ENCODE peak calls at places on chromosomes 5 and 9, in six cellular contexts. V is GM23338; S is BE2C; H is naive thymus-derived CD4-positive, alpha-beta T cell; A is effector memory CD4-positive, alpha-beta T cell; K is GM23248. U is an unnamed sample. For H3K27me3, the result is how much of the 10 kb centered on the place peaks cover.

GRCh38 chr9:94490465-94490864 is 64.4 kb upstream of the PCAT7 start:
- DNase-seq in S (no peak), K (peak), V (peak), H (no peak), A (no peak), U (no peak)

GRCh38 chr5:111447822-111448221 is 64.5 kb downstream of the STARD4 start:
- DNase-seq in A (no peak), V (peak), S (no peak), H (no peak), K (no peak), U (no peak)

GRCh38 chr9:2338770-2339169 is 282.8 kb upstream of the VLDLR start:
- DNase-seq in A (no peak), H (no peak), K (no peak), S (no peak), V (no peak), U (no peak)

GRCh38 chr5:102090770-102091169 is 205.3 kb downstream of the SLCO4C1 start:
- DNase-seq in H (no peak), S (peak), A (no peak), V (peak), K (peak), U (peak)

GRCh38 chr5:83993803-83994202 is 273.1 kb upstream of the HAPLN1 start:
- DNase-seq in S (no peak), V (no peak), A (no peak), K (no peak), H (no peak), U (no peak)

GRCh38 chr5:12023614-12024241 is 119.5 kb upstream of the CTNND2 start:
- DNase-seq in K (peak), V (peak), H (peak), S (peak), A (no peak), U (no peak)

GRCh38 chr9:103798620-103799019 is 295.5 kb upstream of the SMC2 start:
- DNase-seq in K (peak), H (no peak), V (no peak), S (no peak), A (no peak), U (no peak)

GRCh38 chr9:130072515-130073235 is 19.0 kb downstream of the GPR107 start:
- DNase-seq in H (no peak), K (no peak), S (no peak), A (no peak), V (no peak), U (no peak)

GRCh38 chr9:138074516-138074915 is 196.9 kb downstream of the CACNA1B start:
- DNase-seq in H (no peak), V (no peak), S (no peak), A (no peak), K (no peak), U (no peak)

GRCh38 chr5:143361438-143361837 is 42.0 kb downstream of the NR3C1 start:
- DNase-seq in A (no peak), H (no peak), K (no peak), S (no peak), V (no peak), U (no peak)

GRCh38 chr5:11273180-11273882 is 512.3 kb upstream of the DAP start:
- DNase-seq in S (no peak), K (peak), H (no peak), V (no peak), A (no peak), U (no peak)

GRCh38 chr5:172454355-172455086 is at the start of gene SH3PXD2B:
- DNase-seq in A (peak), K (peak), H (peak), V (peak), S (peak), U (no peak)

GRCh38 chr9:83116026-83116425 is 53.1 kb upstream of the RASEF start:
- DNase-seq in A (no peak), K (no peak), V (no peak), H (no peak), S (no peak), U (no peak)

GRCh38 chr5:98997000-98997399 is 68.2 kb upstream of the CHD1 start:
- DNase-seq in V (no peak), S (peak), A (no peak), H (no peak), K (peak), U (no peak)

GRCh38 chr9:18325337-18326011 is 148.5 kb upstream of the ADAMTSL1 start:
- DNase-seq in K (peak), H (no peak), S (no peak), A (no peak), V (no peak), U (no peak)

GRCh38 chr9:129247285-129248153 is 69.5 kb upstream of the IER5L start:
- DNase-seq in A (no peak), H (no peak), S (peak), V (no peak), K (no peak), U (no peak)

GRCh38 chr5:6843335-6843734 is 130.1 kb downstream of the TENT4A start:
- DNase-seq in H (no peak), K (no peak), A (no peak), V (no peak), S (no peak), U (no peak)

GRCh38 chr9:8850916-8851315 is 1051.3 kb upstream of the DMAC1 start:
- DNase-seq in V (peak), K (no peak), S (no peak), H (no peak), A (no peak), U (no peak)

GRCh38 chr5:59522201-59522831 is 371.2 kb downstream of the PDE4D start:
- DNase-seq in A (no peak), S (no peak), K (peak), V (no peak), H (no peak), U (peak)

GRCh38 chr9:15909297-15909696 is 356.5 kb downstream of the CCDC171 start:
- DNase-seq in K (peak), A (no peak), S (no peak), V (no peak), H (no peak), U (no peak)

GRCh38 chr5:10634562-10634961 is 70.7 kb downstream of the ANKRD33B start:
- DNase-seq in S (no peak), K (no peak), V (no peak), H (no peak), A (no peak), U (no peak)

GRCh38 chr5:61251874-61252642 is 80.0 kb upstream of the ZSWIM6 start:
- DNase-seq in H (no peak), V (no peak), K (no peak), S (no peak), A (no peak), U (no peak)

GRCh38 chr9:35673132-35673997 is at the start of gene CA9:
- DNase-seq in K (no peak), V (no peak), A (no peak), S (no peak), H (no peak), U (no peak)

GRCh38 chr5:34919077-34919476 is 3.6 kb downstream of the BRIX1 start:
- DNase-seq in V (peak), K (peak), H (no peak), A (no peak), S (no peak), U (no peak)

GRCh38 chr5:6372251-6373080 is 5.9 kb downstream of the MED10 start:
- DNase-seq in A (no peak), V (no peak), K (no peak), H (no peak), S (no peak), U (no peak)

GRCh38 chr9:126499005-126499910 is 114.5 kb upstream of the LMX1B start:
- DNase-seq in S (peak), V (peak), K (peak), A (peak), H (peak), U (peak)

GRCh38 chr9:109403766-109404320 is 83.0 kb upstream of the EPB41L4B start:
- DNase-seq in V (no peak), K (peak), H (no peak), S (no peak), A (no peak), U (no peak)

GRCh38 chr9:129954868-129955550 is 88.0 kb downstream of the FNBP1 start:
- DNase-seq in V (no peak), A (no peak), H (no peak), K (peak), S (peak), U (no peak)

GRCh38 chr9:127116088-127116726 is 6.2 kb downstream of the ANGPTL2 start:
- DNase-seq in A (no peak), S (no peak), H (no peak), V (no peak), K (peak), U (no peak)

GRCh38 chr9:113511856-113512761 is 48.6 kb downstream of the RGS3 start:
- DNase-seq in H (peak), A (peak), K (peak), S (no peak), V (no peak), U (no peak)

GRCh38 chr9:13952906-13953305 is 361.0 kb downstream of the NFIB start:
- DNase-seq in A (no peak), S (no peak), V (no peak), H (no peak), K (no peak), U (no peak)

GRCh38 chr9:75017378-75017777 is 10.7 kb downstream of the CARNMT1 start:
- DNase-seq in H (no peak), V (no peak), K (no peak), A (no peak), S (no peak), U (no peak)

GRCh38 chr9:94922691-94923107 is 196.2 kb downstream of the AOPEP start:
- DNase-seq in V (no peak), K (peak), H (no peak), S (no peak), A (no peak), U (no peak)

GRCh38 chr5:169424956-169425318 is 124.0 kb upstream of the SLIT3 start:
- DNase-seq in S (no peak), K (no peak), H (no peak), V (no peak), A (no peak), U (no peak)

GRCh38 chr9:4585135-4585534 is 77.0 kb upstream of the PLPP6 start:
- DNase-seq in H (no peak), K (peak), A (no peak), V (peak), S (no peak), U (no peak)

GRCh38 chr5:55154893-55155292 is 5.1 kb upstream of the GPX8 start:
- DNase-seq in A (no peak), S (no peak), V (no peak), H (no peak), K (peak), U (no peak)

GRCh38 chr5:89204766-89205165 is 321.8 kb upstream of the MEF2C start:
- DNase-seq in K (no peak), V (no peak), S (no peak), A (no peak), H (no peak), U (no peak)

GRCh38 chr5:57346336-57346735 is 136.3 kb downstream of the ACTBL2 start:
- DNase-seq in H (no peak), V (no peak), A (no peak), S (no peak), K (peak), U (no peak)

GRCh38 chr5:67338416-67338815 is 141.8 kb upstream of the CD180 start:
- DNase-seq in H (no peak), V (no peak), S (no peak), K (peak), A (no peak), U (no peak)

GRCh38 chr5:109644829-109645228 is 44.9 kb upstream of the MAN2A1 start:
- DNase-seq in K (no peak), H (no peak), A (no peak), V (peak), S (no peak), U (no peak)

GRCh38 chr9:38047301-38048251 is 21.5 kb downstream of the SHB start:
- DNase-seq in K (peak), S (no peak), V (peak), A (no peak), H (no peak), U (peak)
- H3K4me3 ChIP-seq in K (peak), S (no peak), V (peak), A (no peak), H (no peak), U (no peak)

GRCh38 chr5:1885476-1885755 is 2.7 kb upstream of the IRX4 start:
- DNase-seq in S (no peak), H (no peak), A (no peak), V (peak), K (no peak), U (no peak)
- H3K27me3 ChIP-seq in S (half or more), H (under half), A (under half), V (half or more), K (half or more), U (half or more)

DNA sequence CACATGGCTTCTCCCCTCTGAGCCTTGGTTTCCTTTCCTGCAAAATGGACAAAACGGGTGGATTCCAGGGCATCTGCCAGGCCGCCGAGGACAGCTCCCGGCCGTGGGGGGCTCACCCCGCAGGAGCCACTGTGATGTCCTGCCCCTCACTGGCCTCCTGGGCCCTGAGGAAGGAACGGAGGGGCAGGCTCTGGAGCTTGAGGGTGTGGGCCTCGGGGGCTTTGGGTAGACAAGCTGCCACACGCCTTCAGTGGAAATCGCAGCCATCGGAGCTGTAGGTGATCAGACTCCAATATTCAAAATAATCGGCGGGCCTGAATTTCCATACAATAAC is 32.2 kb upstream of the UBAC1 start:
- DNase-seq in V (no peak), K (no peak), H (no peak), A (no peak), S (no peak), U (no peak)
- H3K4me3 ChIP-seq in V (peak), K (no peak), H (no peak), A (no peak), S (no peak), U (no peak)

GRCh38 chr9:135014341-135015010 is 73.0 kb upstream of the OLFM1 start:
- DNase-seq in A (no peak), H (no peak), K (no peak), V (no peak), S (no peak), U (no peak)

GRCh38 chr9:135009711-135010362 is 77.6 kb upstream of the OLFM1 start:
- DNase-seq in A (no peak), K (no peak), V (no peak), S (no peak), H (no peak), U (no peak)

GRCh38 chr9:135010363-135010860 is 77.1 kb upstream of the OLFM1 start:
- DNase-seq in V (no peak), A (no peak), S (no peak), H (no peak), K (no peak), U (no peak)

GRCh38 chr9:135010921-135011320 is 76.5 kb upstream of the OLFM1 start:
- DNase-seq in S (no peak), V (no peak), K (no peak), H (no peak), A (no peak), U (peak)

DNA sequence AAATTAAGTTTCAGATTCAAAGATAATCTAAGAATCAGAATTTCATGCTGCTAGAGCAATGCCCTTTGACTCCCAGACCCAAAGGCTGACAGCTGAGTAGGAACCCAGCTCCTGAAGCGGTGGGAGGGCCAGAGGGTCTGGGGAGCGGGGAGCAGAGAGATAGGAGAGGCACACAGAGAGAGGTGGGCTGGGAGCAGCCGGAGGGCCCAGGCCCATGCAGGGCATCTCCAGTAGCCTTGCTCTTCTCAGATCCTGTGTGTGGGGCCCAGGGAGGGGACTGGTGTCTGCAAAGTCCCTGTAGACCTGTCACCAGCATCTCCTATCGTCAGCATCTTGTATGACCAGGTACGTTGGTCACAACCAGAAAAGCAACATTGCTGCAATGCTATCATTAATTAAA is 75.3 kb upstream of the OLFM1 start:
- DNase-seq in K (no peak), A (no peak), V (no peak), S (no peak), H (no peak), U (no peak)
- H3K27me3 ChIP-seq in K (under half), A (under half), V (under half), S (under half), H (under half), U (under half)

GRCh38 chr9:134535171-134535570 is 106.4 kb upstream of the COL5A1 start:
- DNase-seq in A (no peak), K (no peak), H (no peak), V (no peak), S (no peak), U (no peak)

GRCh38 chr9:134536101-134536900 is 105.3 kb upstream of the COL5A1 start:
- DNase-seq in K (peak), S (no peak), A (no peak), V (no peak), H (no peak), U (no peak)

GRCh38 chr9:134532084-134532483 is 109.5 kb upstream of the COL5A1 start:
- DNase-seq in S (no peak), A (no peak), H (no peak), K (no peak), V (no peak), U (no peak)

GRCh38 chr9:134534661-134535080 is 106.9 kb upstream of the COL5A1 start:
- DNase-seq in K (no peak), A (no peak), V (no peak), H (no peak), S (no peak), U (no peak)

DNA sequence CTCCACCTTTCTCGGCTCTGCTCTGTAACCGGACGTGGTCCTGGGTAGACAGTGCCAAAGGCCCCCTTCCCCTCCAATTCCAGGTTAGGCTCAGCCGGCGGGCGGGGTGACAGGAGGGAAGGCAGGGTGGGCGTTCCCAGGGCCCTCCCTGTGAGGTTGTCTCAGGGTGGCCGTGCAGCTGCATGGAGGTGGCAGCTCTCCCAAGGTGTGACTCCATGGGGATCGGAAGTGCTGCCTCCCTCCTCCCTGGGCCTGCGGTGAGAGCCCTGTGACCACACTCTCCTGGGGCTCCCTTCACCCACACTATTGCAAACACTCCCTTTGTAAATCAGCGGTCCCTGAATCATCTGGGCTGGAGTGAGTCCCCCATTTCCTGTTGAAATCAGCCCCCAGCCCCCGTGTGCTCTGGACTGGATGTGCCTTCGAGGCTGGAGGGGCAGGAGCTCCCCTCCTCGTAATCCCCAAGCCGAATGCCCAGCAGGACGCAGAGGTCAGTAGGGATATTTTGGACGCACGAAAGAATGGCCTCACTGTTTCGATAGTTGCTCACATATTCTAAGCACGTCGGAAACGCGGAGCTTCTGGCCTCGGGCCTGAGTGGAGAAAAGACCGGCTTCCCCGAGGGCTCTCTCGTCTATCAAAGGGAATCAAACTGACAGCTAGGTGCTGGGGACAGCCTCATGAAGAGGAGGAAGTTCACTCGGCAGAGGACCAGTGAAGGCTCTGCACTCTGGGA is 107.6 kb upstream of the COL5A1 start:
- DNase-seq in A (no peak), H (no peak), S (no peak), K (no peak), V (no peak), U (no peak)
- H3K4me3 ChIP-seq in A (no peak), H (no peak), S (no peak), K (no peak), V (no peak), U (no peak)

DNA sequence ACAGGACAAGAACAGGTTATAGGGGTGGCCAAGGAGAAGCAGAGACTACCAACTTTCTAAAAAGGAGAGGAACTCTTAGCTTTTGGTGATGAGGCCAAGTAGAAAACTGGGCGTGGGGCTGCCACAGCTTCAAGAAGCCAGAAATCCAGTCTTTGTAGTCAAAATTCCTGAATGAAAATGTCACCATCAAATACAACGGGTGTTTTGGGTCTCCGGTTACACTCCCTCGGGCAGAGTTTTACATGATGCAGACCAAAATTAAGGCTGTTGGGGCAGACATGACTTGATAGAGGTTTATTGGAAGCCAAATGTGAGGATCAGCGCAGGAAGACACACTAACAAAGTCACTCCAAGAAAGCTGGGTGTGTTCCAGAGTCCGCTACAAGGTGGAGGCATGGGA is 29.4 kb upstream of the N4BP3 start:
- DNase-seq in S (no peak), V (no peak), K (peak), H (no peak), A (no peak), U (no peak)
- H3K27me3 ChIP-seq in S (under half), V (under half), K (under half), H (under half), A (under half), U (under half)

GRCh38 chr5:128111818-128112448 is 28.4 kb downstream of the SLC12A2 start:
- DNase-seq in K (peak), H (no peak), A (no peak), V (no peak), S (no peak), U (no peak)
- H3K4me3 ChIP-seq in K (no peak), H (no peak), A (no peak), V (no peak), S (no peak), U (no peak)